ENCODE peak calls at places on chromosomes 6 and 20, in nine cellular contexts. N, C, F, W, D, P, L, U and B are unnamed samples.

GRCh38 chr20:1437222-1437904 is 29.3 kb downstream of the NSFL1C start:
- DNase-seq in N (peak), C (peak), F (peak), W (peak), D (peak), P (peak), L (no peak), U (peak), B (peak)

GRCh38 chr6:123716506-123716905 is 79.8 kb upstream of the TRDN start:
- DNase-seq in N (no peak), C (no peak), F (no peak), W (no peak), D (no peak), P (no peak), L (no peak), U (no peak), B (no peak)

GRCh38 chr6:150977276-150977675 is 111.8 kb downstream of the MTHFD1L start:
- DNase-seq in N (no peak), C (no peak), F (no peak), W (no peak), D (no peak), P (no peak), L (no peak), U (no peak), B (no peak)

GRCh38 chr6:136031982-136032381 is 180.5 kb downstream of the PDE7B start:
- DNase-seq in N (no peak), C (no peak), F (no peak), W (no peak), D (no peak), P (peak), L (no peak), U (no peak), B (no peak)

GRCh38 chr6:73258721-73259120 is 4.3 kb downstream of the KHDC1 start:
- DNase-seq in N (no peak), C (no peak), F (no peak), W (no peak), D (no peak), P (no peak), L (no peak), U (no peak), B (no peak)

GRCh38 chr6:3871511-3871910 is 22.3 kb downstream of the FAM50B start:
- DNase-seq in N (no peak), C (no peak), F (no peak), W (no peak), D (no peak), P (no peak), L (no peak), U (no peak), B (no peak)

GRCh38 chr6:135488023-135488422 is 9.5 kb downstream of the AHI1 start:
- DNase-seq in N (no peak), C (no peak), F (no peak), W (no peak), D (no peak), P (no peak), L (peak), U (no peak), B (no peak)

GRCh38 chr6:159693894-159694545 is 979 bp upstream of the SOD2 start:
- DNase-seq in N (peak), C (no peak), F (no peak), W (no peak), D (peak), P (peak), L (no peak), U (no peak), B (peak)

GRCh38 chr20:52105573-52106422 is 85.8 kb downstream of the ZFP64 start:
- DNase-seq in N (no peak), C (peak), F (no peak), W (no peak), D (no peak), P (peak), L (no peak), U (no peak), B (no peak)

GRCh38 chr20:346640-347316 is at the start of gene NRSN2:
- DNase-seq in N (peak), C (peak), F (peak), W (peak), D (peak), P (peak), L (no peak), U (no peak), B (no peak)

GRCh38 chr6:39224523-39225182 is 4.6 kb downstream of the KCNK5 start:
- DNase-seq in N (peak), C (no peak), F (no peak), W (no peak), D (no peak), P (peak), L (no peak), U (no peak), B (no peak)

GRCh38 chr6:139863356-139863755 is 488.9 kb upstream of the CITED2 start:
- DNase-seq in N (no peak), C (no peak), F (no peak), W (no peak), D (no peak), P (no peak), L (no peak), U (no peak), B (no peak)

GRCh38 chr20:3307695-3308094 is 68.7 kb upstream of the SLC4A11 start:
- DNase-seq in N (no peak), C (no peak), F (no peak), W (no peak), D (no peak), P (no peak), L (no peak), U (no peak), B (no peak)

GRCh38 chr6:158782432-158783166 is 36.6 kb downstream of the EZR start:
- DNase-seq in N (peak), C (no peak), F (no peak), W (no peak), D (no peak), P (no peak), L (no peak), U (no peak), B (no peak)

GRCh38 chr6:150969901-150970300 is 104.4 kb downstream of the MTHFD1L start:
- DNase-seq in N (no peak), C (no peak), F (no peak), W (no peak), D (no peak), P (no peak), L (no peak), U (no peak), B (no peak)

GRCh38 chr6:78505178-78505577 is 362.2 kb upstream of the IRAK1BP1 start:
- DNase-seq in N (no peak), C (no peak), F (no peak), W (no peak), D (no peak), P (no peak), L (no peak), U (no peak), B (no peak)

GRCh38 chr6:36099872-36100483 is 30.3 kb upstream of the MAPK13 start:
- DNase-seq in N (no peak), C (no peak), F (no peak), W (no peak), D (no peak), P (no peak), L (no peak), U (no peak), B (no peak)

GRCh38 chr20:20741067-20742045 is 28.9 kb upstream of the RALGAPA2 start:
- DNase-seq in N (no peak), C (no peak), F (no peak), W (peak), D (no peak), P (no peak), L (no peak), U (no peak), B (no peak)

GRCh38 chr6:28544211-28544610 is 18.5 kb downstream of the GPX5 start:
- DNase-seq in N (no peak), C (no peak), F (no peak), W (no peak), D (peak), P (no peak), L (no peak), U (no peak), B (no peak)

GRCh38 chr20:45545754-45546453 is 1.3 kb downstream of the EPPIN start:
- DNase-seq in N (no peak), C (no peak), F (no peak), W (no peak), D (no peak), P (no peak), L (peak), U (no peak), B (no peak)

GRCh38 chr6:16154904-16155303 is 26.0 kb downstream of the MYLIP start:
- DNase-seq in N (no peak), C (no peak), F (no peak), W (no peak), D (no peak), P (no peak), L (no peak), U (no peak), B (no peak)

GRCh38 chr6:19369770-19370169 is 467.4 kb upstream of the ID4 start:
- DNase-seq in N (no peak), C (no peak), F (no peak), W (no peak), D (no peak), P (no peak), L (no peak), U (no peak), B (no peak)

GRCh38 chr6:13524801-13525508 is 37.6 kb upstream of the GFOD1 start:
- DNase-seq in N (peak), C (no peak), F (no peak), W (no peak), D (peak), P (peak), L (no peak), U (no peak), B (no peak)

GRCh38 chr6:137734005-137734874 is 132.8 kb upstream of the TNFAIP3 start:
- DNase-seq in N (no peak), C (no peak), F (no peak), W (no peak), D (no peak), P (no peak), L (no peak), U (no peak), B (no peak)

GRCh38 chr20:48800227-48800626 is 27.6 kb downstream of the PREX1 start:
- DNase-seq in N (no peak), C (no peak), F (no peak), W (no peak), D (no peak), P (no peak), L (no peak), U (no peak), B (no peak)

GRCh38 chr6:35552285-35552917 is 39.7 kb upstream of the TULP1 start:
- DNase-seq in N (peak), C (peak), F (no peak), W (peak), D (peak), P (peak), L (no peak), U (no peak), B (peak)